ENCODE peak calls at places on chromosomes 7 and 10, in eight cellular contexts. B, V, Y, S, H, K, X and N are unnamed samples.

GRCh38 chr10:111203615-111204014 is 126.8 kb downstream of the ADRA2A start:
- DNase-seq in H (no peak), K (no peak), Y (no peak), V (no peak), B (no peak), X (no peak), S (no peak), N (no peak)

GRCh38 chr10:16520900-16521299 is 779 bp downstream of the C1QL3 start:
- DNase-seq in Y (peak), S (peak), K (peak), X (peak), B (peak), H (no peak), V (no peak), N (no peak)

GRCh38 chr7:41702635-41703371 is at the start of gene INHBA:
- DNase-seq in S (no peak), H (peak), Y (peak), B (peak), K (no peak), V (no peak), X (no peak), N (no peak)

GRCh38 chr7:10316488-10316887 is 657.2 kb upstream of the PHF14 start:
- DNase-seq in S (no peak), Y (no peak), V (no peak), H (no peak), X (no peak), K (no peak), B (no peak), N (no peak)

GRCh38 chr7:36441344-36442022 is 51.8 kb downstream of the ANLN start:
- DNase-seq in H (no peak), S (no peak), X (no peak), B (no peak), Y (no peak), V (no peak), K (peak), N (no peak)

GRCh38 chr10:122018951-122019413 is 30.0 kb downstream of the TACC2 start:
- DNase-seq in K (no peak), V (peak), H (no peak), S (peak), B (no peak), Y (no peak), X (no peak), N (no peak)

GRCh38 chr7:158263964-158264748 is 323.5 kb downstream of the PTPRN2 start:
- DNase-seq in V (peak), K (no peak), X (no peak), H (no peak), S (peak), Y (no peak), B (no peak), N (peak)

GRCh38 chr10:6036861-6037321 is 25.3 kb downstream of the IL2RA start:
- DNase-seq in Y (no peak), X (no peak), S (no peak), K (no peak), H (no peak), B (no peak), V (no peak), N (no peak)

GRCh38 chr7:133095119-133095671 is 13.3 kb upstream of the CHCHD3 start:
- DNase-seq in X (no peak), H (no peak), S (no peak), Y (no peak), B (no peak), V (no peak), K (peak), N (no peak)

DNA sequence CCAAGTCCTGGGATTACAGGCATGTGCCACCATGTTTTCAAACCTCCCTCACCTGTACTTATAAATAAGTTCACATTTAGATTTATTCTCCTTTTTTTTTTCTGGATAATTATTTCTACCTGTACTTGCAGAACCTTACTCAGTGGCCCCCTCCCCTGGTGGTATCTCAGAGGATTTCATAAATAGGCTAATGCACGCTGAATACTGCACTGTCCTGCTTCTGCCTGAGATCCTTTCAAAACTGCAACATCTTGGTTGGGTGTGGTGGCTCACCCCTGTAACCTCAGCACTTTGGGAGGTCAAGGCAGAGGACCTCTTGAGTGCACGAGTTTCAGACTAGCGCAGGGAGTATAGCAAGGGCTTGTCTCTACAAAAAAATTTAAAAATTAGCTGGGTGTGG is 4.6 kb upstream of the BLVRA start:
- DNase-seq in H (no peak), X (no peak), Y (no peak), V (no peak), B (no peak), S (no peak), K (no peak), N (no peak)
- TF ChIP-seq CTCF in H (no peak), X (no peak), Y (no peak), V (no peak), B (no peak), S (no peak), K (no peak), N (peak)

GRCh38 chr7:4791738-4792536 is 16.5 kb downstream of the AP5Z1 start:
- DNase-seq in B (peak), S (peak), X (peak), K (peak), Y (peak), V (peak), H (no peak), N (no peak)

GRCh38 chr7:4794591-4795350 is 19.3 kb downstream of the AP5Z1 start:
- DNase-seq in B (no peak), H (no peak), Y (no peak), V (no peak), S (no peak), K (no peak), X (no peak), N (no peak)

GRCh38 chr7:4790516-4790991 is 15.1 kb downstream of the AP5Z1 start:
- DNase-seq in X (no peak), V (no peak), B (no peak), K (no peak), H (no peak), S (no peak), Y (no peak), N (no peak)

GRCh38 chr7:4791101-4791737 is 15.8 kb downstream of the AP5Z1 start:
- DNase-seq in S (no peak), V (no peak), X (no peak), K (no peak), Y (no peak), H (no peak), B (no peak), N (no peak)

GRCh38 chr7:4792537-4793126 is 17.2 kb downstream of the AP5Z1 start:
- DNase-seq in B (peak), H (no peak), X (no peak), K (peak), Y (no peak), S (no peak), V (no peak), N (no peak)
- TF ChIP-seq CTCF in B (no peak), H (no peak), X (no peak), K (no peak), Y (no peak), S (no peak), V (no peak), N (no peak)

GRCh38 chr10:32367793-32368453 is 21.0 kb upstream of the EPC1 start:
- DNase-seq in V (peak), S (peak), B (peak), K (peak), X (peak), Y (peak), H (peak), N (peak)
- TF ChIP-seq CTCF in V (peak), S (peak), B (peak), K (peak), X (peak), Y (peak), H (peak), N (peak)

DNA sequence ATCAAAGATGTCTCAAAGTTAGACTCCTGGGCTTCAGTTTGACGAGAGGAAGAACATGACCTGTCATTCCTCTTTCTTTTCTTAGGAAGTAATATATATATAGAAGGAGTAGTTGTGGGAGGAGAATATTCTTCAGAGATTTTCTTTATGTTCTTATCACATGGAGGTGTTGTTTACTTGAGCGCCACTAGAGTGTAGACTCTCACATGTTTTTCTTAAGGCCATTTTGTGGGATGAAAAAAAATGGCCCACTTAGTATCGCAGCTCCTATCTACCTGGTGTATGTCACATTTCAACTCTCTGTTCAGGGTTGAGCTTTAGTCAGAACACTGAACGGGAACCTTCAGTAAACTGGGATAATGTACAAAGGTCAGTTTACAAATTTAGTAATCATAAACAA is 645.2 kb downstream of the PHTF2 start:
- DNase-seq in B (no peak), H (no peak), K (peak), X (no peak), Y (no peak), S (no peak), V (no peak), N (no peak)
- TF ChIP-seq CTCF in B (no peak), H (no peak), K (peak), X (no peak), Y (no peak), S (no peak), V (no peak), N (no peak)

GRCh38 chr10:34960983-34961382 is 129.2 kb downstream of the CUL2 start:
- DNase-seq in Y (peak), H (no peak), V (no peak), K (no peak), S (no peak), B (no peak), X (no peak), N (no peak)
- TF ChIP-seq CTCF in Y (peak), H (no peak), V (no peak), K (peak), S (no peak), B (peak), X (no peak), N (no peak)

GRCh38 chr7:40199076-40199802 is 64.4 kb downstream of the SUGCT start:
- DNase-seq in X (no peak), B (peak), S (no peak), V (no peak), K (peak), H (no peak), Y (peak), N (no peak)
- TF ChIP-seq CTCF in X (peak), B (peak), S (peak), V (no peak), K (peak), H (no peak), Y (peak), N (no peak)

GRCh38 chr10:81838950-81839349 is 36.0 kb upstream of the NRG3 start:
- DNase-seq in V (no peak), B (peak), K (peak), H (no peak), Y (no peak), S (no peak), X (no peak), N (no peak)
- TF ChIP-seq CTCF in V (no peak), B (no peak), K (peak), H (no peak), Y (peak), S (no peak), X (no peak), N (no peak)

DNA sequence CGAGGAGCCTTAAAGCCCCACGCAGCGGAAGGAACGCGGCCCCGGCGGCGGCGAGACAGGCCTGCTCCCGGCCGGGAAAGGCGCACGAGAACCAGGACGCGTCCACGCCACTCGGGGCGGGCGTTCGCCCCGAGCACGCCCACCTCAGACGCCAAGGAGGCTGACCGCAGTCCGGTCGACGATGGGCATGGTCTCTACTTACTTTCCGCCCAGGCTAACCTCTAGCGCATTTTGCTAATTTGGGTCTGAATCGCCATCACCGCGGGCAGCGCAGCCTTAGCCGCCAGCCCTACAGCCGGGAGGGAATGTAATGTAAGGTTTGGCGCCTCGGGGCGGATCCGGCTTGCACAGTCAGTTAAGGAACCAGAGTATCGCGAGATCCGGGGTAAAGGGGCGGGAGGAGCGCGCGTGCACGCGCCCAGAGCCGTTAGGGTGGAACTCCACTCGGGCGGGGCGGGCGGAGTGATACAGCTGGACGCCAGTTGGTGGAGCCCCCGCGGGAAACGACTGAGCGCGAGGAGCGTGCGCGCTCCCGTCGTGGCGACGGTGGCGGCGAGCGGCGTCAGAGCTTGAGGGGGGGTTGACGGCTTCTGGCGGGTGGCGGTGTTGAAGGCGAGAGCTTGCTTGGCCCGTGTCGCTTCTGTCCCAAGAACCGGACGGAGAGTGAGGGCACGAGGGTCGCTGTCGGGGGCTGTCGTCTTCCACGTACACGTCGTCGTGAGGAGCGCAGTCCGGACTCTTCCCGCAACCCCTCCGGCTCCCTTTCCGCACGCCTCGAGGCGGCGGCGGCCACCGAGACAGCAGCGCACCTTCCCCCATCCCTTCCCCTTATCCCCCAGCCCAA is at the start of gene LUC7L2:
- DNase-seq in B (peak), V (peak), K (peak), X (peak), H (peak), S (peak), Y (peak), N (peak)
- TF ChIP-seq CTCF in B (no peak), V (peak), K (peak), X (no peak), H (no peak), S (peak), Y (no peak), N (no peak)

DNA sequence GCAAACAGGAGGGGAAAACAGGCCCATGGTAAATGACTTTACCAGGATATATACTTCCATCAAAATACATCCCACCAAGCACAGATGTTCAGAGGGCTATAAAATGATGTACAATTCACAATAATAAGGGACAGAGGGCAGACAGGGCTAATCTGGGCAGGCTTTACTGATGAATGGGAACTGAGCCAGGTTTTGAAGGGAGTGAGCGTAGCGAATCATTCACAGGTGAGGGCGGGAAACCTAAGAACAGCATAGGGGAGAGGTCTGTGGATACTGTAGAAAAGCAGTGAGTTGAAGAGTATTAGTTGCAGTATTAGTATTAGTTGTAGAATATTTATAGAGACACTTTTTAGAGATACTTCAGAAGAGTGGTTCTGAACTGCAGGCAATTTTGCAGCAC is 180.8 kb downstream of the JAZF1 start:
- DNase-seq in K (no peak), H (no peak), X (no peak), B (no peak), V (no peak), Y (no peak), S (no peak), N (no peak)
- TF ChIP-seq CTCF in K (no peak), H (no peak), X (no peak), B (no peak), V (no peak), Y (no peak), S (no peak), N (no peak)